ENCODE peak calls at places on chromosomes 16 and 17, in six cellular contexts. B is breast epithelium, L is mesenchymal stem cell, T is psoas muscle, F is transverse colon, G is heart right ventricle. V is an unnamed sample.
A peak's percentile ranks its signal among the peaks of the same experiment; 100 is the strongest.

GRCh38 chr16:47815655-47816054 is 340.1 kb downstream of the ABCC12 start:
- DNase-seq in B (no peak), L (peak; percentile 22), T (no peak), F (no peak), G (no peak), V (peak; percentile 10)

GRCh38 chr16:89307421-89307805 is 89.9 kb downstream of the ZNF778 start:
- DNase-seq in B (no peak), L (no peak), T (no peak), F (no peak), G (no peak), V (no peak)

GRCh38 chr16:11097094-11097781 is 152.9 kb downstream of the CLEC16A start:
- DNase-seq in B (no peak), L (no peak), T (no peak), F (no peak), G (no peak), V (no peak)

GRCh38 chr17:65228734-65229390 is 91.7 kb downstream of the RGS9 start:
- DNase-seq in B (no peak), L (peak; percentile 78), T (no peak), F (no peak), G (no peak), V (no peak)

GRCh38 chr17:4859816-4860625 is 26.9 kb downstream of the MINK1 start:
- DNase-seq in B (no peak), L (no peak), T (no peak), F (no peak), G (no peak), V (no peak)

GRCh38 chr17:3972281-3972731 is 8.1 kb upstream of the ATP2A3 start:
- DNase-seq in B (no peak), L (no peak), T (peak; percentile 44), F (peak; percentile 46), G (no peak), V (no peak)

GRCh38 chr16:77223184-77223583 is 24.0 kb downstream of the SYCE1L start:
- DNase-seq in B (no peak), L (no peak), T (no peak), F (no peak), G (no peak), V (no peak)

GRCh38 chr17:49898547-49899490 is 51.0 kb upstream of the TAC4 start:
- DNase-seq in B (no peak), L (no peak), T (no peak), F (no peak), G (no peak), V (no peak)

GRCh38 chr17:63579633-63580032 is 21.1 kb upstream of the TACO1 start:
- DNase-seq in B (no peak), L (no peak), T (no peak), F (no peak), G (no peak), V (no peak)

GRCh38 chr17:45999900-46000290 is 845 bp downstream of the STH start:
- DNase-seq in B (no peak), L (no peak), T (no peak), F (no peak), G (no peak), V (no peak)

GRCh38 chr16:67246081-67246944 is 968 bp downstream of the FHOD1 start:
- DNase-seq in B (peak; percentile 92), L (peak; percentile 94), T (peak; percentile 91), F (peak; percentile 94), G (peak; percentile 84), V (peak; percentile 76)

GRCh38 chr17:1229354-1229890 is 40.8 kb upstream of the BHLHA9 start:
- DNase-seq in B (no peak), L (peak; percentile 22), T (peak; percentile 81), F (peak; percentile 89), G (peak; percentile 70), V (no peak)

GRCh38 chr16:27404163-27404823 is 2.3 kb downstream of the IL21R start:
- DNase-seq in B (no peak), L (no peak), T (no peak), F (no peak), G (no peak), V (no peak)

GRCh38 chr17:78924481-78925151 is 571 bp downstream of the TIMP2 start:
- DNase-seq in B (no peak), L (no peak), T (peak; percentile 66), F (no peak), G (peak; percentile 45), V (no peak)

GRCh38 chr17:44801880-44802279 is 28.2 kb downstream of the GJC1 start:
- DNase-seq in B (no peak), L (no peak), T (no peak), F (no peak), G (no peak), V (no peak)

GRCh38 chr17:74738051-74738996 is 1.3 kb downstream of the RAB37 start:
- DNase-seq in B (no peak), L (no peak), T (peak; percentile 70), F (peak; percentile 76), G (peak; percentile 49), V (no peak)

GRCh38 chr16:81277681-81278080 is 37.1 kb upstream of the GAN start:
- DNase-seq in B (peak; percentile 60), L (no peak), T (no peak), F (peak; percentile 67), G (no peak), V (no peak)

GRCh38 chr16:83365166-83365565 is 442.6 kb upstream of the HSBP1 start:
- DNase-seq in B (no peak), L (peak; percentile 18), T (no peak), F (no peak), G (no peak), V (peak; percentile 58)

GRCh38 chr16:68715471-68715870 is 21.6 kb upstream of the CDH1 start:
- DNase-seq in B (no peak), L (no peak), T (no peak), F (peak; percentile 64), G (no peak), V (peak; percentile 38)

GRCh38 chr16:4805231-4805630 is 2.8 kb upstream of the ROGDI start:
- DNase-seq in B (no peak), L (no peak), T (no peak), F (no peak), G (no peak), V (no peak)

GRCh38 chr16:50314665-50315064 is 48.3 kb downstream of the ADCY7 start:
- DNase-seq in B (no peak), L (no peak), T (no peak), F (no peak), G (no peak), V (no peak)

GRCh38 chr16:4008116-4008515 is 108.1 kb downstream of the ADCY9 start:
- DNase-seq in B (no peak), L (no peak), T (no peak), F (no peak), G (no peak), V (no peak)

GRCh38 chr16:58843675-58844074 is 109.6 kb upstream of the GOT2 start:
- DNase-seq in B (no peak), L (peak; percentile 21), T (no peak), F (no peak), G (no peak), V (peak; percentile 17)

GRCh38 chr16:61261315-61261714 is 774.9 kb downstream of the CDH8 start:
- DNase-seq in B (no peak), L (no peak), T (no peak), F (no peak), G (no peak), V (no peak)

GRCh38 chr16:61263400-61263799 is 772.8 kb downstream of the CDH8 start:
- DNase-seq in B (no peak), L (no peak), T (no peak), F (no peak), G (no peak), V (no peak)
- H3K27ac ChIP-seq in B (no peak overlapping the region), L (no peak overlapping the region), T (no peak overlapping the region), F (no peak overlapping the region), G (no peak overlapping the region), V (no peak overlapping the region)

GRCh38 chr16:30951785-30952184 is 2.9 kb downstream of the ORAI3 start:
- DNase-seq in B (no peak), L (no peak), T (peak; percentile 81), F (peak; percentile 54), G (peak; percentile 68), V (no peak)
- H3K27ac ChIP-seq in B (no peak overlapping the region), L (no peak overlapping the region), T (peak overlapping the region; percentile 91), F (peak overlapping the region; percentile 95), G (peak overlapping the region; percentile 86), V (no peak overlapping the region)

DNA sequence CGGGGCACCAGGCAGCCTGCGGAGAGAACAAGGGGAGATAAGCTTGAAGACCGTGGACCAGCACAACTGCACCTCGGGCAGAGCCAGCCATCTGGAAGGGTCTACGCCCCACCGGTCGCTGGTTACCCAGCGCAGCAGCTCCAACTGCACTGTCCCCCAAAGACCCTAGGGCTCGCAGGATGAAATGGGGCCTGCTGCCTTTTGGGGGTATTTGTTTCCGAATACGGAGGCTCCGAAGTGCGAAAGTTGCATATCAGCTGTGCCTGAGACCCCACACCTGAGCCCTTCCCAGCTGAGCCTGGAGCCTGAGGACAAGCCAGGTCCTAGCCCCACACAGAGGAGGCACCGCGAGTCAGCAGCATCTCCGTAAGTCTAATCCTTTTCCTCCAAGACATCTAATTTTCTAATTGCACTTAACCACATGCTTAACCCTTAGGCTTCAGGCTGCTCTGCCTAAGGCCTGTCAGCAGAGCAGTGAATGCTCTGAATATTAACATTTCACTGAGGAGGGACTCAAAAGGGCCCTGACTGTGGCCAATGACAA is 4.0 kb downstream of the KIFC3 start:
- DNase-seq in B (no peak), L (no peak), T (no peak), F (no peak), G (no peak), V (no peak)
- H3K27ac ChIP-seq in B (peak overlapping the region; percentile 91), L (peak overlapping the region; percentile 94), T (peak overlapping the region; percentile 79), F (no peak overlapping the region), G (peak overlapping the region; percentile 56), V (peak overlapping the region; percentile 60)

GRCh38 chr17:79951361-79952264 is 84.1 kb downstream of the TBC1D16 start:
- DNase-seq in B (peak; percentile 56), L (peak; percentile 96), T (peak; percentile 63), F (no peak), G (peak; percentile 55), V (no peak)
- H3K27ac ChIP-seq in B (peak overlapping the region; percentile 77), L (no peak overlapping the region), T (no peak overlapping the region), F (peak overlapping the region; percentile 40), G (peak overlapping the region; percentile 5), V (no peak overlapping the region)

V was measured in foreskin keratinocyte.